ENCODE peak calls at places on chromosomes 1 and 21, in five cellular contexts. O is GM03348, H is epithelial cell of proximal tubule, L is small intestine, S is WTC11. D is an unnamed sample.

GRCh38 chr21:42837421-42838211 is 41.7 kb downstream of the WDR4 start:
- DNase-seq in H (no peak), S (peak), O (no peak), L (no peak), D (no peak)

GRCh38 chr1:9233942-9234222 is 692 bp upstream of the H6PD start:
- DNase-seq in L (no peak), H (no peak), O (no peak), S (no peak), D (no peak)

GRCh38 chr1:209989525-209989924 is 51.5 kb downstream of the SYT14 start:
- DNase-seq in S (no peak), H (no peak), O (peak), L (peak), D (peak)

GRCh38 chr1:247548092-247548491 is 842 bp upstream of the GCSAML start:
- DNase-seq in H (no peak), L (no peak), O (no peak), S (no peak), D (no peak)

GRCh38 chr1:22889213-22889827 is 83.3 kb downstream of the LACTBL1 start:
- DNase-seq in L (peak), O (peak), S (no peak), H (no peak), D (peak)

GRCh38 chr1:243475966-243476365 is 220.1 kb downstream of the SDCCAG8 start:
- DNase-seq in L (no peak), S (peak), O (no peak), H (no peak), D (peak)

GRCh38 chr1:242005866-242006565 is 7.1 kb upstream of the MAP1LC3C start:
- DNase-seq in L (no peak), H (no peak), O (peak), S (no peak), D (no peak)

GRCh38 chr1:69915347-69915746 is 290.0 kb downstream of the LRRC40 start:
- DNase-seq in S (no peak), L (no peak), H (no peak), O (peak), D (no peak)

GRCh38 chr1:152162826-152163463 is 3.9 kb upstream of the RPTN start:
- DNase-seq in L (no peak), S (no peak), O (peak), H (peak), D (peak)

GRCh38 chr1:228848406-228848805 is 113.1 kb downstream of the RHOU start:
- DNase-seq in S (no peak), L (no peak), O (no peak), H (no peak), D (no peak)

GRCh38 chr1:155990340-155990739 is 12.0 kb upstream of the ARHGEF2 start:
- DNase-seq in L (no peak), H (no peak), O (no peak), S (no peak), D (no peak)